ENCODE peak calls at places on chromosomes 3 and 15, in ten cellular contexts. O is Peyer's patch, H is IMR-90, C is ovary, E is heart left ventricle, Q is stomach, D is uterus, V is transverse colon, Y is right lobe of liver, S is esophagus squamous epithelium. P is an unnamed sample.
A peak's percentile ranks its signal among the peaks of the same experiment; 100 is the strongest.

GRCh38 chr15:91302588-91303439 is 202.8 kb downstream of the SV2B start:
- DNase-seq in O (no peak), H (peak; percentile 63), C (peak; percentile 17), E (peak; percentile 32), Q (no peak), D (no peak), V (peak; percentile 16), Y (no peak), S (no peak), P (no peak)

GRCh38 chr3:85846940-85847339 is 888.2 kb downstream of the CADM2 start:
- DNase-seq in O (no peak), H (no peak), C (no peak), E (no peak), Q (no peak), D (no peak), V (no peak), Y (no peak), S (no peak), P (no peak)

GRCh38 chr3:25657293-25657692 is 7.4 kb downstream of the TOP2B start:
- DNase-seq in O (no peak), H (no peak), C (no peak), E (no peak), Q (no peak), D (no peak), V (no peak), Y (no peak), S (no peak), P (no peak)

GRCh38 chr15:31032959-31033358 is 41.5 kb upstream of the MTMR10 start:
- DNase-seq in O (no peak), H (peak; percentile 76), C (no peak), E (no peak), Q (no peak), D (no peak), V (no peak), Y (no peak), S (no peak), P (no peak)

GRCh38 chr3:196288141-196288460 is 575 bp upstream of the PCYT1A start:
- DNase-seq in O (no peak), H (peak; percentile 19), C (no peak), E (no peak), Q (no peak), D (no peak), V (no peak), Y (no peak), S (no peak), P (no peak)

GRCh38 chr3:55623786-55624185 is 136.7 kb upstream of the WNT5A start:
- DNase-seq in O (no peak), H (peak; percentile 41), C (no peak), E (no peak), Q (no peak), D (no peak), V (no peak), Y (no peak), S (no peak), P (no peak)

GRCh38 chr3:99818818-99819217 is 1.2 kb downstream of the CMSS1 start:
- DNase-seq in O (no peak), H (no peak), C (no peak), E (no peak), Q (no peak), D (no peak), V (no peak), Y (no peak), S (no peak), P (no peak)

GRCh38 chr3:135214400-135214799 is 419.3 kb downstream of the EPHB1 start:
- DNase-seq in O (no peak), H (no peak), C (no peak), E (no peak), Q (no peak), D (no peak), V (no peak), Y (no peak), S (no peak), P (no peak)

GRCh38 chr3:101963902-101964362 is 114.6 kb downstream of the NFKBIZ start:
- DNase-seq in O (no peak), H (peak; percentile 78), C (no peak), E (no peak), Q (no peak), D (peak; percentile 30), V (no peak), Y (no peak), S (no peak), P (no peak)

GRCh38 chr3:184160456-184160855 is 5.3 kb downstream of the DVL3 start:
- DNase-seq in O (no peak), H (peak; percentile 80), C (no peak), E (no peak), Q (no peak), D (no peak), V (no peak), Y (no peak), S (no peak), P (no peak)

GRCh38 chr15:63046927-63047760 is 4.6 kb downstream of the TPM1 start:
- DNase-seq in O (no peak), H (no peak), C (no peak), E (no peak), Q (no peak), D (no peak), V (no peak), Y (no peak), S (no peak), P (no peak)

GRCh38 chr3:139472380-139473010 is 3.8 kb downstream of the RBP2 start:
- DNase-seq in O (no peak), H (no peak), C (no peak), E (no peak), Q (no peak), D (no peak), V (no peak), Y (no peak), S (no peak), P (no peak)

GRCh38 chr3:159854500-159855124 is 134.0 kb upstream of the IL12A start:
- DNase-seq in O (no peak), H (peak; percentile 97), C (no peak), E (no peak), Q (no peak), D (no peak), V (no peak), Y (no peak), S (no peak), P (no peak)

GRCh38 chr3:195895900-195896360 is 12.4 kb downstream of the TNK2 start:
- DNase-seq in O (peak; percentile 77), H (no peak), C (peak; percentile 65), E (peak; percentile 68), Q (peak; percentile 66), D (peak; percentile 54), V (peak; percentile 76), Y (peak; percentile 77), S (no peak), P (peak; percentile 95)

GRCh38 chr3:59759298-59760169 is 709.7 kb upstream of the CFAP20DC start:
- DNase-seq in O (no peak), H (no peak), C (no peak), E (no peak), Q (no peak), D (no peak), V (no peak), Y (no peak), S (no peak), P (no peak)

GRCh38 chr3:43872901-43873300 is 182.2 kb downstream of the ABHD5 start:
- DNase-seq in O (no peak), H (peak; percentile 41), C (no peak), E (no peak), Q (no peak), D (no peak), V (no peak), Y (no peak), S (no peak), P (no peak)

DNA sequence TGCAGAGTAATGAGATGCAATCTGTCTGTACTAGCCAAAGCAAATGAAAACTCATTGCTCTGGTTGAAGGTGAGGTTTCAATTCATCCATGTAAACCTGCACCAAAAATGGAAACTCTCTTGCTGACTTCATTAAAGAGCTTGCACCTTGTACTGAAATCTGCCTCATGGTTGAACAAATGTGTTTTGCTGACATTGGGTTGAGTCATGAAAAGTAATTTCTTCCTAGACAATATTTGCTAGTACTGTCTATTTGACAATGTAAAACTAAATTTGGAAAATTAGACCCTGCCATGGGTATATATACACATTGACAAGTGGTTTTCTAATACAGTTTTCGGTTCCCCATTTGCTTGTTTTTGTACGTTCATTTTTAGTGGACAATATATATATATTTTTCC is 33.3 kb downstream of the RYR3 start:
- DNase-seq in O (no peak), H (no peak), C (no peak), E (no peak), Q (no peak), D (no peak), V (no peak), Y (no peak), S (no peak), P (no peak)
- H3K27me3 ChIP-seq in O (no peaks in the 10 kb centered on the region), H (no peaks in the 10 kb centered on the region), C (no peaks in the 10 kb centered on the region), E (no peaks in the 10 kb centered on the region), Q (no peaks in the 10 kb centered on the region), D (no peaks in the 10 kb centered on the region), V (no peaks in the 10 kb centered on the region), Y (no peaks in the 10 kb centered on the region), S (no peaks in the 10 kb centered on the region), P (no peaks in the 10 kb centered on the region)

DNA sequence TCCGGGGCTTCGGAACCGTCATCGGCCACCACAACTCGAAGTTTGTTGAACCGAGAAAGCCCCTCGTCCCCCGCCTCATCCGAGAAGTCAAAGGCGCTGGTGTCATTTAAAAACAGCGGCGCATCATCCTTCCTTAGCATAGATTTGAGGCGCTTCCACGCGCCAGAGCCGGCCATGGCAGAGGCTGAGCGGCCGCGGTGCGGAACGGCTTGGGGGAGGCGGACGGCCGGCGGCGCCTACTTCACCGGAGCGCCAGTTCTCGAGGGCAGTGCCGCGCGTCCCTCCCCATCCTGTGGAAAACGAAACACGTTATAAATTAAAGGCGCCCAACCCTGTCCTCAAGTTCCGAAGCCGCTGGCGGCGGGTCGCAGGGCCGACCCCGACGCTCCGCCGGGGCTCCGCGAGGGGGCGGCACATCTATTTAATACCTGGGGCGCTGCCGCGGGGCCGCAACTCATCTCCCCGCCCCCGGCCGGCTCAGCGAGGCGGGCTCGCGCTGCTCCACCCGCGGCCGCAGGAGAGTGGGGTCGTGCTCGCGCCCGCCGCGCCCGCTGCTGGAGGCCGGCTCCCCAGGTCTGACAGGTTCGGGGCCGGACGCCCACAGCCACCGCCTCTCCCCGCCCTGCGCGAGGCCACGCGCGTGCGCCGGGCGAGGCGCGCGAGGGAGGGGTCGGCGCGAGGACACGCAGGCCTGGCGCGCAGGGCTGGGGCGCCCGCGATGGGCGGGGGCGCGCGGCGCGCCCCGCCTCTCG is at the start of gene SLC30A4:
- DNase-seq in O (peak; percentile 87), H (peak; percentile 42), C (peak; percentile 72), E (peak; percentile 75), Q (peak; percentile 67), D (peak; percentile 78), V (peak; percentile 83), Y (peak; percentile 80), S (no peak), P (peak; percentile 95)
- TF ChIP-seq CTCF in O (peak; percentile 41), H (peak; percentile 36), C (no peak), E (peak; percentile 48), Q (peak; percentile 20), D (peak; percentile 56), V (no peak), Y (peak; percentile 44), S (peak; percentile 18), P (peak; percentile 36)

GRCh38 chr3:57164606-57165573 is at the start of gene IL17RD:
- DNase-seq in O (peak; percentile 82), H (peak; percentile 64), C (peak; percentile 93), E (peak; percentile 88), Q (peak; percentile 79), D (peak; percentile 85), V (peak; percentile 79), Y (peak; percentile 73), S (no peak), P (peak; percentile 94)
- TF ChIP-seq POLR2A in O (no peak), H (no peak), C (peak; percentile 48), E (no peak), Q (no peak), D (peak; percentile 64), V (no peak), Y (no peak), S (no peak), P (no peak)

GRCh38 chr3:4978259-4978965 is 825 bp upstream of the BHLHE40 start:
- DNase-seq in O (peak; percentile 97), H (peak; percentile 97), C (peak; percentile 97), E (peak; percentile 98), Q (peak; percentile 95), D (peak; percentile 98), V (peak; percentile 95), Y (peak; percentile 99), S (peak; percentile 86), P (peak; percentile 97)
- H3K27me3 ChIP-seq in O (no peaks in the 10 kb centered on the region), H (no peaks in the 10 kb centered on the region), C (no peaks in the 10 kb centered on the region), E (no peaks in the 10 kb centered on the region), Q (no peaks in the 10 kb centered on the region), D (no peaks in the 10 kb centered on the region), V (no peaks in the 10 kb centered on the region), Y (no peaks in the 10 kb centered on the region), S (no peaks in the 10 kb centered on the region), P (no peaks in the 10 kb centered on the region)

P was measured in upper lobe of left lung.